ENCODE peak calls at places on chromosomes 11 and 22, in nine cellular contexts. Y is heart left ventricle, P is cardiac fibroblast, A is activated B cell treated with CpG ODN at 0.5 μM for 24 hours, E is GM06990, Q is fibroblast of lung, G is A549, S is astrocyte of the spinal cord, M is fibroblast of mammary gland. F is an unnamed sample.

GRCh38 chr11:95058622-95059021 is 8.1 kb upstream of the SRSF8 start:
- DNase-seq in E (no peak), Y (no peak), Q (peak; percentile 13), P (no peak), A (no peak), S (no peak), G (no peak), M (no peak), F (no peak)

GRCh38 chr11:69386594-69387408 is 92.8 kb downstream of the MYEOV start:
- DNase-seq in P (no peak), G (no peak), E (no peak), Y (no peak), M (no peak), A (peak; percentile 6), Q (no peak), S (no peak), F (no peak)

GRCh38 chr11:65083134-65083833 is 556 bp downstream of the CDCA5 start:
- DNase-seq in Q (no peak), S (no peak), M (no peak), A (no peak), P (no peak), G (no peak), E (no peak), Y (no peak), F (no peak)

GRCh38 chr11:69983897-69984438 is 94.1 kb upstream of the ANO1 start:
- DNase-seq in A (no peak), Y (no peak), S (no peak), P (no peak), Q (no peak), M (no peak), E (no peak), G (no peak), F (no peak)

GRCh38 chr11:119864836-119865235 is 135.8 kb upstream of the NECTIN1 start:
- DNase-seq in E (no peak), G (no peak), P (no peak), M (no peak), A (no peak), S (no peak), Y (no peak), Q (no peak), F (no peak)

GRCh38 chr11:132941024-132941646 is 591.2 kb downstream of the OPCML start:
- DNase-seq in M (peak; percentile 23), A (no peak), G (no peak), E (no peak), S (peak; percentile 52), Q (peak; percentile 26), Y (no peak), P (peak; percentile 55), F (no peak)

GRCh38 chr11:123518496-123519054 is 88.5 kb downstream of the GRAMD1B start:
- DNase-seq in Q (no peak), S (no peak), G (no peak), M (no peak), P (no peak), A (no peak), Y (no peak), E (peak; percentile 34), F (no peak)

GRCh38 chr11:115202900-115203552 is 301.2 kb downstream of the CADM1 start:
- DNase-seq in Y (no peak), Q (no peak), P (no peak), S (no peak), G (no peak), M (no peak), E (no peak), A (no peak), F (no peak)

GRCh38 chr11:16096336-16096735 is 260.0 kb downstream of the SOX6 start:
- DNase-seq in G (no peak), S (peak; percentile 22), P (peak; percentile 44), Q (peak; percentile 50), M (no peak), E (no peak), Y (no peak), A (no peak), F (no peak)

GRCh38 chr11:64844330-64845124 is at the start of gene CDC42BPG:
- DNase-seq in M (peak; percentile 49), S (peak; percentile 34), E (peak; percentile 75), P (peak; percentile 50), Q (peak; percentile 53), A (peak; percentile 73), G (peak; percentile 87), Y (peak; percentile 68), F (no peak)

GRCh38 chr11:13102865-13103539 is 93.9 kb downstream of the RASSF10 start:
- DNase-seq in G (no peak), A (no peak), P (no peak), S (no peak), Q (no peak), E (no peak), M (no peak), Y (no peak), F (no peak)

GRCh38 chr22:21984793-21985192 is 2.2 kb upstream of the TOP3B start:
- DNase-seq in A (no peak), Q (no peak), E (no peak), M (peak; percentile 43), G (no peak), S (no peak), P (peak; percentile 57), Y (no peak), F (no peak)
- TF ChIP-seq CTCF in A (no peak), Q (peak; percentile 25), E (peak; percentile 64), M (peak; percentile 44), G (no peak), S (peak; percentile 44), P (peak; percentile 71), Y (peak; percentile 24), F (peak; percentile 31)

DNA sequence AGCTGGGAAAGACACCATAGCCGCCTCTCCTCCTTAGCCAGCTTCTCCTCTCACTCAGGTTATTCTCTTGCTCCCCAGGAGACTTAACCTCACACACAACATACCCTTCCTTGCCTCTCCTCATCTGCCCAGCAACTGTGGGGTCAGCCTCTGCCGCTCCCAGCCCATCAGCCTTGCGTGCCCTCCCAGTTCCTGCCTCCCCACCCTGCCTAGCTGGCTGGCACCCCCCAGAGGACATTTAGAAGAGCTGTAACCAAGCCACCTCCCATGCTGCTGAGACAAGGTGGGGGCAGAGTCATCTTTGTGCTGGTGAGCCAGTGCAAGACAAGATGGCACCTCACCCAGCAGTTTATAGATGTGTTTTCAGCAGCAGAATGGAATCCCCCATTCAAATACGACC is 38.2 kb downstream of the TOM1 start:
- DNase-seq in A (no peak), Q (no peak), S (no peak), Y (no peak), M (no peak), P (no peak), G (no peak), E (no peak), F (no peak)
- TF ChIP-seq CTCF in A (no peak), Q (no peak), S (no peak), Y (no peak), M (no peak), P (no peak), G (no peak), E (peak; percentile 48), F (peak; percentile 8)

GRCh38 chr11:44445500-44446340 is 119.7 kb upstream of the CD82 start:
- DNase-seq in Q (peak; percentile 1), P (no peak), M (no peak), E (no peak), Y (no peak), A (no peak), S (no peak), G (no peak), F (no peak)

GRCh38 chr11:44446341-44446712 is 119.1 kb upstream of the CD82 start:
- DNase-seq in E (no peak), Q (no peak), A (no peak), P (no peak), G (no peak), S (no peak), Y (no peak), M (no peak), F (no peak)

GRCh38 chr11:44446996-44447771 is 118.3 kb upstream of the CD82 start:
- DNase-seq in Y (no peak), A (no peak), Q (no peak), G (no peak), P (no peak), S (no peak), M (no peak), E (no peak), F (no peak)

GRCh38 chr11:44444770-44445321 is 120.6 kb upstream of the CD82 start:
- DNase-seq in S (no peak), E (no peak), Q (no peak), A (no peak), G (no peak), M (no peak), P (no peak), Y (no peak), F (no peak)

DNA sequence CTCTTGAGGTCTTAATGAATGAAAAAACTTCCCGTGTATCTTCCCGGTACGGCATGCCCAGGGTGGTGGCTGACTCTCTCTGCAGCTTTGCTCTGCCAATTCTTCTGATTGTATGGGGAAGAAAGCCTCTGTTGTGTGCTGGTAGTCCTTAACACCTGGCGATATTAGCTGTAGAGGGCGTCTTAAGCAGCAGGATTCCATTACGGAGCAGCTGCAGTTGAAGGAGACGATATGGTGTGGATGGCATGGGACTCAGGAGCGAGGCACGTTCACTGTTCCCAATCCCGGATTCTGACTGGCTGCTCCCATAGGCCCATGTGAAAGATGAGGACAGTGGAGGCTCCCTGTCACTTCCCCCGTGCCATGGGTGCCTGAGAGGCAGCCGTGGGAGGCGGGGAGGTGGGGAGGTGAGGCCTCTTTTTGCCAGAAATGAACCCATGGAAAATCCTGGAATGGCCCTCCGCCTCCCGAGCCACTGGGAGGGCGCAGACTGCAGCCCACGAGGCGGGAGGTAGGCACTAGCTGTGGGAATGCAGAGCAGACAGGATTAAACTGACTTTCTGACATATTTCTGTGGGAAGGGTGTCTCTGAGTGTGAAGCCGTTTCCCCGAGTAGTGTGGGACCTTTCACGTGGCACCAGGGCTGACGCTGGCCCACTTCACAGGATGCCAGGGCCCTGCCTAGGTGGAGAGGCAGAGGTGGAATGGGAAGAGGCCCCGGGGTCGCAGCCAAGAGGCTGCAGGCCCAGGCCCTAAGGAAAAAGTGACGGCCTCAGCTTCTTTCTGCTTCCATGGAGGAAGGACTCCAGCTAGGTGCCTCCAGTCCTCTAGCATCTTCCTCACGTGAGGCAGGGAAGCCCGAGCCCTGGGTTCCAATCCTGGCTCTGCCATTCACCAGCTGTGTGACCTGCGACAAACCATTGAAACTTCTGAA is 121.4 kb upstream of the CD82 start:
- DNase-seq in Y (no peak), A (no peak), G (no peak), M (no peak), Q (no peak), S (no peak), P (no peak), E (no peak), F (no peak)
- TF ChIP-seq CTCF in Y (no peak), A (no peak), G (no peak), M (no peak), Q (no peak), S (no peak), P (no peak), E (no peak), F (no peak)

DNA sequence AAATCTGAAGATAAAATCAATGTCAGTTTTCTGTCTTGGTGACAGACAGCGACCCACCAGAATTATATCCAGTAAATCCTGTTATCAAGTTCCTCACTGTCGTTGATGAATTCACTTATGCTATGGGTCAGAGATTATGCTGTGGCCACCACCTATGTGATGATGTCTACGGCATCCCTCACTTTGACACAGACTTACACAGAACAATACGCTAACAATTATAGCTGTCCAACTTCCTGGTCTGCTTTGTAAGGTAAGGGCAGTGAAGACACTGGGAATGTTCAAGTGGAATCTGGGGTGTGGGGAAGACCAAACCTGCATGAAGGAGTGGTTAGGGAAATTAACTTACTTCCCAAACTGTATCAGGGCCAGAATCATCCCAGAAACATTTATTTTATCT is 19.3 kb upstream of the PAX6 start:
- DNase-seq in P (no peak), M (no peak), E (no peak), S (no peak), Q (no peak), Y (no peak), G (no peak), A (no peak), F (no peak)
- TF ChIP-seq CTCF in P (no peak), M (no peak), E (no peak), S (no peak), Q (no peak), Y (no peak), G (no peak), A (no peak), F (no peak)

F was measured in CD14-positive monocyte.